ENCODE peak calls at places on chromosomes 6 and 20, in six cellular contexts. H is fibroblast of mammary gland, N is KBM-7, P is astrocyte of the cerebellum, L is foreskin fibroblast, U is AML-193. C is an unnamed sample.

GRCh38 chr6:75842732-75843131 is 93.7 kb downstream of the MYO6 start:
- DNase-seq in H (no peak), N (peak; percentile 10), P (no peak), L (no peak), U (no peak), C (no peak)

GRCh38 chr20:25212242-25212641 is 16.7 kb downstream of the ENTPD6 start:
- DNase-seq in H (no peak), N (no peak), P (no peak), L (no peak), U (no peak), C (no peak)

GRCh38 chr20:62252342-62252966 is 14.1 kb downstream of the OSBPL2 start:
- DNase-seq in H (peak; percentile 48), N (no peak), P (no peak), L (peak; percentile 20), U (no peak), C (no peak)

GRCh38 chr6:105428342-105428957 is 25.6 kb upstream of the PREP start:
- DNase-seq in H (peak; percentile 96), N (no peak), P (peak; percentile 84), L (peak; percentile 79), U (no peak), C (peak; percentile 9)

GRCh38 chr6:21537660-21538059 is 55.9 kb upstream of the SOX4 start:
- DNase-seq in H (no peak), N (no peak), P (no peak), L (no peak), U (no peak), C (no peak)

GRCh38 chr6:135909737-135910387 is 58.4 kb downstream of the PDE7B start:
- DNase-seq in H (peak; percentile 71), N (peak; percentile 53), P (no peak), L (no peak), U (peak; percentile 64), C (peak; percentile 33)

GRCh38 chr20:56451056-56451765 is 17.2 kb upstream of the RTF2 start:
- DNase-seq in H (no peak), N (peak; percentile 28), P (no peak), L (no peak), U (peak; percentile 36), C (no peak)

GRCh38 chr20:53104889-53105288 is 132.7 kb downstream of the TSHZ2 start:
- DNase-seq in H (peak; percentile 69), N (no peak), P (no peak), L (no peak), U (no peak), C (no peak)

GRCh38 chr6:2426561-2427340 is 181.3 kb upstream of the GMDS start:
- DNase-seq in H (peak; percentile 22), N (no peak), P (no peak), L (peak; percentile 23), U (no peak), C (no peak)

GRCh38 chr6:44131880-44132279 is 4.5 kb downstream of the TMEM63B start:
- DNase-seq in H (no peak), N (no peak), P (no peak), L (no peak), U (no peak), C (no peak)

GRCh38 chr20:15379897-15380296 is 1042.5 kb upstream of the FLRT3 start:
- DNase-seq in H (no peak), N (no peak), P (no peak), L (no peak), U (no peak), C (no peak)

GRCh38 chr6:55445648-55446204 is 118.5 kb downstream of the GFRAL start:
- DNase-seq in H (peak; percentile 58), N (peak; percentile 46), P (peak; percentile 34), L (peak; percentile 14), U (peak; percentile 37), C (peak; percentile 20)

GRCh38 chr6:80508885-80509630 is 402.6 kb downstream of the BCKDHB start:
- DNase-seq in H (peak; percentile 67), N (no peak), P (no peak), L (no peak), U (no peak), C (no peak)

C was measured in globus pallidus.